ENCODE peak calls at places on chromosomes 12 and 14, in four cellular contexts. One of them, this sample, is unnamed.

GRCh38 chr14:39467889-39468524 is 35.8 kb upstream of the FBXO33 start:
- DNase-seq in transverse colon: no peak
- DNase-seq in fibroblast of the aortic adventitia: peak; percentile 61
- DNase-seq in HFFc6: peak; percentile 35
- DNase-seq in this sample: no peak

GRCh38 chr14:50862171-50862570 is 9.7 kb upstream of the ABHD12B start:
- DNase-seq in transverse colon: no peak
- DNase-seq in fibroblast of the aortic adventitia: peak; percentile 75
- DNase-seq in HFFc6: no peak
- DNase-seq in this sample: no peak

GRCh38 chr12:118391836-118392235 is 15.5 kb downstream of the SUDS3 start:
- DNase-seq in transverse colon: no peak
- DNase-seq in fibroblast of the aortic adventitia: no peak
- DNase-seq in HFFc6: no peak
- DNase-seq in this sample: no peak

GRCh38 chr14:50510157-50510556 is 22.2 kb downstream of the MAP4K5 start:
- DNase-seq in transverse colon: no peak
- DNase-seq in fibroblast of the aortic adventitia: no peak
- DNase-seq in HFFc6: no peak
- DNase-seq in this sample: no peak

GRCh38 chr14:101876539-101876938 is 87.8 kb upstream of the DYNC1H1 start:
- DNase-seq in transverse colon: peak; percentile 83
- DNase-seq in fibroblast of the aortic adventitia: peak; percentile 53
- DNase-seq in HFFc6: no peak
- DNase-seq in this sample: no peak

GRCh38 chr14:76376001-76376404 is at the start of gene ESRRB:
- DNase-seq in transverse colon: no peak
- DNase-seq in fibroblast of the aortic adventitia: no peak
- DNase-seq in HFFc6: no peak
- DNase-seq in this sample: no peak

GRCh38 chr12:64099430-64099829 is 122.7 kb downstream of the KICS2 start:
- DNase-seq in transverse colon: no peak
- DNase-seq in fibroblast of the aortic adventitia: peak; percentile 99
- DNase-seq in HFFc6: peak; percentile 85
- DNase-seq in this sample: peak; percentile 94

GRCh38 chr14:105046891-105047282 is 18.3 kb downstream of the GPR132 start:
- DNase-seq in transverse colon: no peak
- DNase-seq in fibroblast of the aortic adventitia: no peak
- DNase-seq in HFFc6: no peak
- DNase-seq in this sample: no peak

GRCh38 chr14:99809376-99809775 is 16.2 kb downstream of the EML1 start:
- DNase-seq in transverse colon: peak; percentile 52
- DNase-seq in fibroblast of the aortic adventitia: peak; percentile 98
- DNase-seq in HFFc6: peak; percentile 77
- DNase-seq in this sample: no peak

GRCh38 chr12:43245947-43246346 is 306.1 kb downstream of the ADAMTS20 start:
- DNase-seq in transverse colon: no peak
- DNase-seq in fibroblast of the aortic adventitia: no peak
- DNase-seq in HFFc6: no peak
- DNase-seq in this sample: no peak

GRCh38 chr14:90753456-90754005 is 62.7 kb downstream of the TTC7B start:
- DNase-seq in transverse colon: no peak
- DNase-seq in fibroblast of the aortic adventitia: no peak
- DNase-seq in HFFc6: no peak
- DNase-seq in this sample: no peak

GRCh38 chr12:6221146-6221545 is 20.9 kb downstream of the CD9 start:
- DNase-seq in transverse colon: no peak
- DNase-seq in fibroblast of the aortic adventitia: no peak
- DNase-seq in HFFc6: no peak
- DNase-seq in this sample: no peak

GRCh38 chr12:92234533-92234932 is 88.9 kb upstream of the BTG1 start:
- DNase-seq in transverse colon: no peak
- DNase-seq in fibroblast of the aortic adventitia: no peak
- DNase-seq in HFFc6: no peak
- DNase-seq in this sample: no peak

GRCh38 chr12:122836027-122836921 is 1.0 kb downstream of the HIP1R start:
- DNase-seq in transverse colon: peak; percentile 72
- DNase-seq in fibroblast of the aortic adventitia: peak; percentile 26
- DNase-seq in HFFc6: no peak
- DNase-seq in this sample: no peak

GRCh38 chr14:103198429-103199140 is 75.3 kb downstream of the TNFAIP2 start:
- DNase-seq in transverse colon: no peak
- DNase-seq in fibroblast of the aortic adventitia: peak; percentile 92
- DNase-seq in HFFc6: peak; percentile 17
- DNase-seq in this sample: no peak

GRCh38 chr12:24754690-24755638 is 193.9 kb downstream of the BCAT1 start:
- DNase-seq in transverse colon: no peak
- DNase-seq in fibroblast of the aortic adventitia: peak; percentile 77
- DNase-seq in HFFc6: peak; percentile 76
- DNase-seq in this sample: peak; percentile 84

GRCh38 chr12:53300187-53300586 is 692 bp downstream of the MYG1 start:
- DNase-seq in transverse colon: no peak
- DNase-seq in fibroblast of the aortic adventitia: peak; percentile 47
- DNase-seq in HFFc6: peak; percentile 48
- DNase-seq in this sample: no peak

GRCh38 chr12:53299454-53300180 is at the start of gene MYG1:
- DNase-seq in transverse colon: peak; percentile 90
- DNase-seq in fibroblast of the aortic adventitia: peak; percentile 85
- DNase-seq in HFFc6: peak; percentile 79
- DNase-seq in this sample: peak; percentile 57

GRCh38 chr12:53299101-53299453 is 418 bp upstream of the MYG1 start:
- DNase-seq in transverse colon: no peak
- DNase-seq in fibroblast of the aortic adventitia: peak; percentile 73
- DNase-seq in HFFc6: peak; percentile 92
- DNase-seq in this sample: peak; percentile 16

GRCh38 chr12:53295891-53296219 is 513 bp downstream of the PFDN5 start:
- DNase-seq in transverse colon: no peak
- DNase-seq in fibroblast of the aortic adventitia: no peak
- DNase-seq in HFFc6: no peak
- DNase-seq in this sample: no peak

DNA sequence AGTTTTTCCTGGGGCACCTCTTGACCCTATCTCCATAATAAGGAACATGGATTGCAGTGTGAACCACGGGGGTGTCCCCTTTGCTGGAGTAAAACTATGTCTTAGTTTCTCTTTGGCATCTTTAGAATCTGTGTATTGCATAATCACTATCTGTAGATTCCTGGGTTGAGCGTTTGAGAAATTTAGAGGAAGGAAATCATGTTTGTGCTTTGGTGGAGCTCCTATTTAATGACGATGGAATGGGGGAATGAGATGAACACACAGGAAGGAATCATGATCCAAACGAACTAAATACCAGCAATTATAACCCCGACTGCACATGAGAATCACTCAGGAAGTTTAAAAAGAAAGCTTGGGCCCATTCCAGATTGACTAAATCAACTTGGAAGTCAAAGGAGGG is 1.3 kb upstream of the MYG1 start:
- DNase-seq in transverse colon: no peak
- DNase-seq in fibroblast of the aortic adventitia: peak; percentile 86
- DNase-seq in HFFc6: peak; percentile 97
- DNase-seq in this sample: no peak
- TF ChIP-seq CTCF in transverse colon: no peak
- TF ChIP-seq CTCF in fibroblast of the aortic adventitia: no peak
- TF ChIP-seq CTCF in HFFc6: no peak
- TF ChIP-seq CTCF in this sample: no peak

DNA sequence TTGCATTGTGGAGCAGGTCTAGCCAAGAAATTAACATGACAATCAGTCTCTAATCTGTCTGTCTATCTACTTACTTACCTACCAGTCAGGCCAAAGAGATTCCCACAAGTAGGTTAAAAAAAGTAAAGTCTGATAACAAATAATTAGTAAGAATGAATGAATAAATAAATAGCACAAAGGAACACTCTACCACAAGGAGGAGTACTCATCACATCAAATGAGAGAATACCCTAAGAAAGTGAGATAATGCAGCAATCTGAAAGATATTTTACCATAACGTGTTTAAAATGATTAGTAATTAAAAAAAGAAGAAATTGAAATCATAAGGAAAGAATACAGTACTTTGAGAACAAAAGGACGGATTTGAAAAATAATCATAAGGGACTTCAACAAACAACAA is 187.2 kb downstream of the SYNE2 start:
- DNase-seq in transverse colon: no peak
- DNase-seq in fibroblast of the aortic adventitia: peak; percentile 33
- DNase-seq in HFFc6: no peak
- DNase-seq in this sample: no peak
- TF ChIP-seq CTCF in transverse colon: no peak
- TF ChIP-seq CTCF in fibroblast of the aortic adventitia: peak; percentile 31
- TF ChIP-seq CTCF in HFFc6: peak; percentile 78
- TF ChIP-seq CTCF in this sample: no peak

GRCh38 chr12:111505601-111506036 is 93.5 kb downstream of the ATXN2 start:
- DNase-seq in transverse colon: no peak
- DNase-seq in fibroblast of the aortic adventitia: no peak
- DNase-seq in HFFc6: peak; percentile 7
- DNase-seq in this sample: no peak
- TF ChIP-seq CTCF in transverse colon: no peak
- TF ChIP-seq CTCF in fibroblast of the aortic adventitia: no peak
- TF ChIP-seq CTCF in HFFc6: peak; percentile 46
- TF ChIP-seq CTCF in this sample: no peak

GRCh38 chr12:96514328-96514727 is 25.0 kb downstream of the CFAP54 start:
- DNase-seq in transverse colon: no peak
- DNase-seq in fibroblast of the aortic adventitia: no peak
- DNase-seq in HFFc6: no peak
- DNase-seq in this sample: no peak

GRCh38 chr12:96520767-96521166 is 31.4 kb downstream of the CFAP54 start:
- DNase-seq in transverse colon: no peak
- DNase-seq in fibroblast of the aortic adventitia: no peak
- DNase-seq in HFFc6: peak; percentile 8
- DNase-seq in this sample: no peak

GRCh38 chr12:96513166-96513565 is 23.8 kb downstream of the CFAP54 start:
- DNase-seq in transverse colon: no peak
- DNase-seq in fibroblast of the aortic adventitia: no peak
- DNase-seq in HFFc6: no peak
- DNase-seq in this sample: no peak

GRCh38 chr12:96513681-96514080 is 24.3 kb downstream of the CFAP54 start:
- DNase-seq in transverse colon: no peak
- DNase-seq in fibroblast of the aortic adventitia: no peak
- DNase-seq in HFFc6: no peak
- DNase-seq in this sample: no peak

DNA sequence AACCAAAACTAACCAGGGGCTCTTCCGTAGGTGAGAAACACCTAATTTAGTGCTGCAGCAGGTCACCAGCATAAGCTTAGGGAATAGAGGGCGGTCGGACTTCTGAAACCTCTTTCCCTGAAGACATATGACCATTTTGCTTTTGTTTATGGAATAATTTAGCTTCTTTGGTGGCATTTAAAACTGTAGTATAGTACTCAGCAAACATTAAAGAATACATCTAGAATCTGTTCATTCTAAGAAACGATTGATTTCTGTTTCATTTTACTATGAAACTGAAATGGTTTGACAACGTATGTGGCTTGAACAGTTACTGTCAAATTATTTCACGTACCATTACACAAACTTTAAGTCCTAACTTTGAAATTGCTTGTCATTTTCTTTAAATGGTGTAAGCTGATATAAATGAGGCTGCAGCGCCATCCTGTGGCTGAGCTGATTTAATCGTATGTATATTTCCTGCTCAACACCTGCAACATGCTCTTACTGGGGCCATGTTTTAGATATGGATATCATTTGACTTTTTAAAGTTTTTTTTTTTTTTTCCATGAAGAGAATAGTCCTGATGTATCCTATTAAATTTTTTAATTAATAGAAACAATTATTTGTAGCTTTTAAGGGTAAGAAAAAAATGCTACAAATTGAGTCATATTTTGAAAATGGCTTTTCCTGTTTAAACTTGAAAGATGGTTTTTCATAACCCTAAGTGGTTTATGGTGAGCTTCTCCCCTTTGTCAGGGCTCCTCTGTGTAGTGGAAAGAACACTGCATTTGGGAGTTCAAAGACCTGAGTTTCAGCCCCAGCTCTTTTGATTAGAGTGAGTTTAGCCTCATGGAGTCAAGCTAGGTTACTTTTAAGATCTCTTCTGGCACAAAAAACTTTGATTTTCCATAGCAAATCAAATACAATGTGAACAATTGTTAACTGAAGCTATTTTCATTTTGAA is 27.4 kb downstream of the CFAP54 start:
- DNase-seq in transverse colon: peak; percentile 85
- DNase-seq in fibroblast of the aortic adventitia: peak; percentile 91
- DNase-seq in HFFc6: peak; percentile 69
- DNase-seq in this sample: peak; percentile 69
- TF ChIP-seq CTCF in transverse colon: peak; percentile 75
- TF ChIP-seq CTCF in fibroblast of the aortic adventitia: peak; percentile 43
- TF ChIP-seq CTCF in HFFc6: peak; percentile 92
- TF ChIP-seq CTCF in this sample: peak; percentile 30

DNA sequence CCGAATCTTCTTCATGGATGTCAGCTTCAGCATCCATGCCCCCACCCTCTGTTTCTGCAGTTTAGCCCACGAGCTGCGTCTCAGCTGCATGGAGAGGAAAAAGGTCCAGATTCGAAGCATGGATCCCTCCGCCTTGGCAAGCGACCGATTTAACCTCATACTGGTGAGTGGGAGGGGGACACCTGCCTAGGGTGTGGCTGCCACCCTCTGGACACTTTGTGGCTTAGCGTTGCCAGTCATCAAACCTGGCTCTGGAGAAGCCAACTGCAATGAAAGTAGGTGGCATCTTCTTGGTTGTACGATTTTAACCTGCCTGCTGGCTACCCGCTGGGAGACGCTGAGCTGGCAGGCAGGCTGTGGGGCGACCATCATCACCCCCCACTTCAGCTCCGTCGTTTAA is 16.7 kb downstream of the DCAF4 start:
- DNase-seq in transverse colon: no peak
- DNase-seq in fibroblast of the aortic adventitia: no peak
- DNase-seq in HFFc6: no peak
- DNase-seq in this sample: no peak
- TF ChIP-seq CTCF in transverse colon: no peak
- TF ChIP-seq CTCF in fibroblast of the aortic adventitia: no peak
- TF ChIP-seq CTCF in HFFc6: no peak
- TF ChIP-seq CTCF in this sample: peak; percentile 7

GRCh38 chr14:92603309-92604257 is 90.0 kb downstream of the RIN3 start:
- DNase-seq in transverse colon: peak; percentile 43
- DNase-seq in fibroblast of the aortic adventitia: peak; percentile 76
- DNase-seq in HFFc6: peak; percentile 62
- DNase-seq in this sample: peak; percentile 94
- TF ChIP-seq CTCF in transverse colon: peak; percentile 23
- TF ChIP-seq CTCF in fibroblast of the aortic adventitia: peak; percentile 5
- TF ChIP-seq CTCF in HFFc6: peak; percentile 50
- TF ChIP-seq CTCF in this sample: peak; percentile 29

GRCh38 chr12:34186492-34186891 is 164.2 kb downstream of the ALG10 start:
- DNase-seq in transverse colon: no peak
- DNase-seq in fibroblast of the aortic adventitia: no peak
- DNase-seq in HFFc6: no peak
- DNase-seq in this sample: no peak
- TF ChIP-seq CTCF in transverse colon: no peak
- TF ChIP-seq CTCF in fibroblast of the aortic adventitia: no peak
- TF ChIP-seq CTCF in HFFc6: no peak
- TF ChIP-seq CTCF in this sample: no peak

GRCh38 chr14:80927385-80927989 is 14.1 kb downstream of the CEP128 start:
- DNase-seq in transverse colon: no peak
- DNase-seq in fibroblast of the aortic adventitia: no peak
- DNase-seq in HFFc6: no peak
- DNase-seq in this sample: no peak
- TF ChIP-seq CTCF in transverse colon: no peak
- TF ChIP-seq CTCF in fibroblast of the aortic adventitia: no peak
- TF ChIP-seq CTCF in HFFc6: peak; percentile 48
- TF ChIP-seq CTCF in this sample: no peak